ENCODE peak calls at places on chromosomes 6 and 20, in four cellular contexts. One of them, this sample, is unnamed.

GRCh38 chr6:21491955-21492354 is 101.6 kb upstream of the SOX4 start:
- DNase-seq in SK-N-SH: no peak
- DNase-seq in A549: no peak
- DNase-seq in HCT116: no peak
- DNase-seq in this sample: no peak

GRCh38 chr20:37239026-37239451 is 22.6 kb downstream of the GHRH start:
- DNase-seq in SK-N-SH: no peak
- DNase-seq in HCT116: no peak
- DNase-seq in A549: no peak
- DNase-seq in this sample: no peak

GRCh38 chr20:53642196-53643030 is 48.8 kb upstream of the ZNF217 start:
- DNase-seq in HCT116: peak
- DNase-seq in SK-N-SH: no peak
- DNase-seq in A549: peak
- DNase-seq in this sample: peak

GRCh38 chr6:121497869-121498462 is 62.5 kb downstream of the GJA1 start:
- DNase-seq in A549: no peak
- DNase-seq in HCT116: no peak
- DNase-seq in SK-N-SH: no peak
- DNase-seq in this sample: no peak

GRCh38 chr6:141443668-141444067 is 689.1 kb upstream of the GJE1 start:
- DNase-seq in SK-N-SH: no peak
- DNase-seq in HCT116: no peak
- DNase-seq in A549: no peak
- DNase-seq in this sample: no peak

GRCh38 chr6:133646021-133646682 is 242.8 kb upstream of the TCF21 start:
- DNase-seq in A549: no peak
- DNase-seq in HCT116: no peak
- DNase-seq in SK-N-SH: no peak
- DNase-seq in this sample: no peak

GRCh38 chr6:155274533-155274932 is 10.7 kb downstream of the CLDN20 start:
- DNase-seq in SK-N-SH: no peak
- DNase-seq in A549: no peak
- DNase-seq in HCT116: no peak
- DNase-seq in this sample: no peak

GRCh38 chr6:8468731-8469130 is 33.4 kb upstream of the SLC35B3 start:
- DNase-seq in A549: no peak
- DNase-seq in HCT116: no peak
- DNase-seq in SK-N-SH: no peak
- DNase-seq in this sample: no peak

GRCh38 chr6:119446623-119447008 is 97.1 kb upstream of the MAN1A1 start:
- DNase-seq in A549: no peak
- DNase-seq in HCT116: no peak
- DNase-seq in SK-N-SH: no peak
- DNase-seq in this sample: no peak

GRCh38 chr6:143205170-143205879 is 144.6 kb downstream of the AIG1 start:
- DNase-seq in A549: no peak
- DNase-seq in SK-N-SH: peak
- DNase-seq in HCT116: no peak
- DNase-seq in this sample: no peak

GRCh38 chr6:124433369-124434064 is 528.7 kb upstream of the RNF217 start:
- DNase-seq in HCT116: no peak
- DNase-seq in A549: no peak
- DNase-seq in SK-N-SH: no peak
- DNase-seq in this sample: no peak

GRCh38 chr20:58228484-58229197 is at the start of gene ANKRD60:
- DNase-seq in A549: no peak
- DNase-seq in HCT116: no peak
- DNase-seq in SK-N-SH: peak
- DNase-seq in this sample: no peak

GRCh38 chr6:127471379-127472255 is 12.4 kb upstream of the KIAA0408 start:
- DNase-seq in HCT116: no peak
- DNase-seq in A549: no peak
- DNase-seq in SK-N-SH: no peak
- DNase-seq in this sample: no peak

GRCh38 chr20:24779886-24780285 is 169.2 kb upstream of the CST7 start:
- DNase-seq in A549: no peak
- DNase-seq in SK-N-SH: no peak
- DNase-seq in HCT116: no peak
- DNase-seq in this sample: no peak

GRCh38 chr6:63705707-63706106 is 70.1 kb downstream of the PHF3 start:
- DNase-seq in HCT116: no peak
- DNase-seq in A549: no peak
- DNase-seq in SK-N-SH: no peak
- DNase-seq in this sample: no peak

GRCh38 chr20:24971702-24972101 is 20.8 kb downstream of the APMAP start:
- DNase-seq in SK-N-SH: no peak
- DNase-seq in A549: no peak
- DNase-seq in HCT116: no peak
- DNase-seq in this sample: no peak

GRCh38 chr6:4023240-4023639 is 55.7 kb downstream of the FAM217A start:
- DNase-seq in A549: no peak
- DNase-seq in HCT116: no peak
- DNase-seq in SK-N-SH: no peak
- DNase-seq in this sample: no peak

GRCh38 chr6:106782524-106783265 is 153.3 kb downstream of the QRSL1 start:
- DNase-seq in A549: no peak
- DNase-seq in SK-N-SH: no peak
- DNase-seq in HCT116: no peak
- DNase-seq in this sample: no peak

GRCh38 chr20:18456600-18456999 is 10.2 kb downstream of the DZANK1 start:
- DNase-seq in SK-N-SH: no peak
- DNase-seq in A549: no peak
- DNase-seq in HCT116: no peak
- DNase-seq in this sample: no peak

GRCh38 chr6:12849420-12850200 is 133.0 kb downstream of the PHACTR1 start:
- DNase-seq in HCT116: no peak
- DNase-seq in SK-N-SH: no peak
- DNase-seq in A549: no peak
- DNase-seq in this sample: no peak

GRCh38 chr6:79635179-79635578 is 4.0 kb downstream of the SH3BGRL2 start:
- DNase-seq in A549: no peak
- DNase-seq in SK-N-SH: no peak
- DNase-seq in HCT116: no peak
- DNase-seq in this sample: no peak

GRCh38 chr6:144580771-144581170 is 295.6 kb downstream of the UTRN start:
- DNase-seq in SK-N-SH: no peak
- DNase-seq in HCT116: no peak
- DNase-seq in A549: no peak
- DNase-seq in this sample: no peak

GRCh38 chr6:11975353-11975977 is 36.6 kb upstream of the HIVEP1 start:
- DNase-seq in A549: no peak
- DNase-seq in SK-N-SH: no peak
- DNase-seq in HCT116: no peak
- DNase-seq in this sample: peak

GRCh38 chr20:62938105-62938888 is at the start of gene GID8:
- DNase-seq in SK-N-SH: no peak
- DNase-seq in HCT116: no peak
- DNase-seq in A549: peak
- DNase-seq in this sample: no peak

GRCh38 chr6:5905431-5906339 is 101.0 kb downstream of the NRN1 start:
- DNase-seq in HCT116: no peak
- DNase-seq in A549: no peak
- DNase-seq in SK-N-SH: no peak
- DNase-seq in this sample: no peak

GRCh38 chr6:75377386-75377785 is 92.8 kb upstream of the TMEM30A start:
- DNase-seq in SK-N-SH: no peak
- DNase-seq in HCT116: no peak
- DNase-seq in A549: no peak
- DNase-seq in this sample: no peak

GRCh38 chr6:137512768-137513605 is 18.8 kb upstream of the OLIG3 start:
- DNase-seq in A549: no peak
- DNase-seq in SK-N-SH: no peak
- DNase-seq in HCT116: no peak
- DNase-seq in this sample: no peak

GRCh38 chr6:168315626-168316025 is 4.0 kb downstream of the DACT2 start:
- DNase-seq in A549: no peak
- DNase-seq in SK-N-SH: no peak
- DNase-seq in HCT116: no peak
- DNase-seq in this sample: no peak

GRCh38 chr20:50729925-50730764 is 1.2 kb upstream of the PARD6B start:
- DNase-seq in A549: no peak
- DNase-seq in HCT116: no peak
- DNase-seq in SK-N-SH: peak
- DNase-seq in this sample: no peak

GRCh38 chr20:63935447-63935846 is 20.8 kb downstream of the UCKL1 start:
- DNase-seq in SK-N-SH: no peak
- DNase-seq in HCT116: no peak
- DNase-seq in A549: no peak
- DNase-seq in this sample: no peak

GRCh38 chr6:139395371-139395770 is 20.9 kb upstream of the CITED2 start:
- DNase-seq in SK-N-SH: no peak
- DNase-seq in A549: no peak
- DNase-seq in HCT116: no peak
- DNase-seq in this sample: no peak

GRCh38 chr20:58693226-58694006 is 816 bp downstream of the NPEPL1 start:
- DNase-seq in SK-N-SH: no peak
- DNase-seq in HCT116: no peak
- DNase-seq in A549: peak
- DNase-seq in this sample: peak

DNA sequence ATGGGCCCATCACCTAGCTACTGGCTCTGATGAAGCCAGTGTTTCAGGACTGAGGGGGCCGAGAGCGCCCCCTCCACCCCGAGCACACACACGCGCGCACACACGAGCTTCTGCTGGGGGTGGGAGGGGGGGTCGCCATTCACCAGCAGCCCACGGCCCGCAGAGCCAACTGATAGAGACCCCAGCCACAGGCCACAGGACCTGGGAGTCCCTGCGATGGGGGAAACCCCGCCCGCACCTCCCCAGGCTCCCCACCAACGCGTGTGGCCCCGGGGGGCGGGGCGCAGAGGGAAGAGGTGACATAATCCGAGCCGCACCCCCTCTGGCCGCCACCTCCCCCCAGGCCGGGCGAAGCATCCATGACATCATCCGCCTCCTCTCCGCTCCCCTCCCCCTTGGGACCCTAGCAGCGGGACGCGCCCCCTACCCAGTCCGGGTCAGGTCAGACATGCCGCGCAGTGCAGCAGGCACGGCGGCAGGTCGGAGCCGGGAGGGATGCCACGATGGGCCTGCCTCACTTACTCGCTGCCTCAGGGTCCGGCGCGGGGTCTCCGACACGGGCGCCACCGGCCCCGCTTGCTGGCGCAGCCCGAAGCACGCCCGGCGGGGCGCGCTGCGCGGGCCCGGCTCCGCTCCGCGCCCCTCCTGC is at the start of gene LZTS3:
- DNase-seq in HCT116: no peak
- DNase-seq in A549: peak
- DNase-seq in SK-N-SH: peak
- DNase-seq in this sample: no peak
- TF ChIP-seq REST in HCT116: no peak
- TF ChIP-seq REST in A549: no peak
- TF ChIP-seq REST in SK-N-SH: no peak
- TF ChIP-seq REST in this sample: no peak

DNA sequence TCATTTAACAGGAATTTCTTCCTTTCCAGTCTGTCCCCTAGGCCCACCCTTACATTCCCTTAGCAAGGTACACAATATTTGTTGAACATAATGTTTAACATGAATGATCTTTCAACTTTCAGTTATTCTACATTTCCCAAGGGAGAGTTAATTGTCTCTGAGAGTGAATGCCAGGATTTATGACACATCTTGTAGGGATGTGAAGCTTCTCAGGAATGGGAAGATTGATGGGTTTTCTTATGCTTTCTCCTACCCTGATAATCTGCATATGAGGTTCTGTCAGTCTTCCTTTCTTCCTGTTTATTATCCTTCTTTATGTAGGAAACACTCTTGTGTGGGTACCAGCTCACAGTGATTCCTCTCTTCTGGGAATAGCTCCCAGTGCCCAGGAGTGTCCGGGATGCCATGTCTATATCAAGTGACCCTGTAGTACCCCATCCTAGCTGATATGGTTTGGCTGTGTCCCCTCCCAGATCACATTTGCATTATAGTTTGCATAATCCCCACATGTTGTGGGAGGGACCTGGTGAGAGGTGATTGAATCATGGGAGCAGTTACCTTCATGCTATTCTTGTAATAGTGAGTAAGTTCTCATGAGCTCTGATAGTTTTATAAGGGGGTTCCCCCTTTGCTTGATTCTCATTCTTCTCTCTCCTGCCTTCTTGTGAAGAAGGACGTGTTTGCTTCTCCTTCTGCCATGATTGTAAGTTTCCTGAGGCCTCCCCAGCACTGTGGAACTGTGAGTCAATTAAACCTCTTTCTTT is 7.1 kb upstream of the FYN start:
- DNase-seq in HCT116: no peak
- DNase-seq in SK-N-SH: no peak
- DNase-seq in A549: no peak
- DNase-seq in this sample: no peak
- TF ChIP-seq REST in HCT116: no peak
- TF ChIP-seq REST in SK-N-SH: no peak
- TF ChIP-seq REST in A549: no peak
- TF ChIP-seq REST in this sample: no peak

GRCh38 chr6:101397199-101397598 is 3.7 kb downstream of the GRIK2 start:
- DNase-seq in HCT116: no peak
- DNase-seq in SK-N-SH: peak
- DNase-seq in A549: no peak
- DNase-seq in this sample: no peak
- TF ChIP-seq REST in HCT116: peak
- TF ChIP-seq REST in SK-N-SH: no peak
- TF ChIP-seq REST in A549: no peak
- TF ChIP-seq REST in this sample: no peak

GRCh38 chr6:166351715-166352285 is 9.5 kb upstream of the SFT2D1 start:
- DNase-seq in A549: no peak
- DNase-seq in SK-N-SH: no peak
- DNase-seq in HCT116: no peak
- DNase-seq in this sample: peak
- TF ChIP-seq REST in A549: no peak
- TF ChIP-seq REST in SK-N-SH: no peak
- TF ChIP-seq REST in HCT116: no peak
- TF ChIP-seq REST in this sample: no peak

DNA sequence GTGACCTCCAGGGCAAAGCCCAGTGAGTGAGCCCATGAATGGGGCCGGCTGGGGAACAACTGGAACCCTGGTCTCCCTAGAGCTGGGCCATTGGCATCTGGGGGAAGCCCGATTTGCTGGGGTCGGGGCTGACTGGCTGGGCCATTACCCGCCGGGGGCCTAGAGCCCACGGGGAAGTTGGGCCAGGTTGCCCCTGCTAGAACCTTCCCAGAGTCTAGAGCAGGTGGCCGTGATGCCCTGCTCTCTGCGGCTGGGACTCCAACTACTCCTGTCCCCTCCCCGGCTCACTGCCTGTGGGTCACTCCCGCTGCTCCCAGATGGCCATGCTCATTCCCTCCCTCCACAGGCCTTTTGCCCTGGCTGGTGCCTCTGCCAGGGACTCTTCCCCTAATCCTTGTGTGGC is 24.2 kb upstream of the NOL4L start:
- DNase-seq in A549: no peak
- DNase-seq in HCT116: no peak
- DNase-seq in SK-N-SH: no peak
- DNase-seq in this sample: no peak
- TF ChIP-seq REST in A549: no peak
- TF ChIP-seq REST in HCT116: no peak
- TF ChIP-seq REST in SK-N-SH: no peak
- TF ChIP-seq REST in this sample: no peak

This sample was measured in HL-60.